ENCODE peak calls at places on chromosomes 3 and 15, in six cellular contexts. N is endothelial cell of umbilical vein; K is hepatocyte; W is pancreas; P is CD8-positive, alpha-beta T cell; Z is ovary. F is an unnamed sample.

GRCh38 chr3:168398371-168399030 is 302.8 kb upstream of the GOLIM4 start:
- DNase-seq in N (no peak), K (no peak), W (no peak), P (no peak), Z (no peak), F (no peak)

GRCh38 chr15:76987896-76988860 is 6.7 kb upstream of the PSTPIP1 start:
- DNase-seq in N (no peak), K (no peak), W (no peak), P (peak; percentile 49), Z (no peak), F (no peak)

GRCh38 chr3:106425021-106425420 is 556.2 kb upstream of the CBLB start:
- DNase-seq in N (no peak), K (no peak), W (no peak), P (no peak), Z (no peak), F (no peak)

GRCh38 chr3:136984837-136985236 is 27.1 kb downstream of the IL20RB start:
- DNase-seq in N (peak; percentile 66), K (peak; percentile 63), W (no peak), P (no peak), Z (no peak), F (no peak)

GRCh38 chr15:73474785-73475184 is 31.8 kb downstream of the REC114 start:
- DNase-seq in N (no peak), K (no peak), W (no peak), P (no peak), Z (no peak), F (no peak)

GRCh38 chr3:15630646-15631350 is 29.3 kb downstream of the BTD start:
- DNase-seq in N (peak; percentile 94), K (no peak), W (no peak), P (no peak), Z (no peak), F (no peak)

GRCh38 chr3:184005981-184006507 is 11.6 kb downstream of the ABCC5 start:
- DNase-seq in N (peak; percentile 69), K (peak; percentile 86), W (peak; percentile 75), P (no peak), Z (peak; percentile 34), F (peak; percentile 36)

GRCh38 chr3:69085543-69086132 is 901 bp downstream of the ARL6IP5 start:
- DNase-seq in N (no peak), K (peak; percentile 25), W (peak; percentile 59), P (no peak), Z (no peak), F (no peak)

GRCh38 chr3:52931328-52931727 is 34.0 kb upstream of the STIMATE start:
- DNase-seq in N (no peak), K (no peak), W (no peak), P (no peak), Z (no peak), F (no peak)

GRCh38 chr3:79178471-79178870 is 589.3 kb downstream of the ROBO1 start:
- DNase-seq in N (no peak), K (no peak), W (no peak), P (no peak), Z (no peak), F (no peak)

GRCh38 chr15:59190291-59190690 is 16.4 kb upstream of the LDHAL6B start:
- DNase-seq in N (no peak), K (no peak), W (no peak), P (no peak), Z (no peak), F (no peak)

GRCh38 chr15:45373961-45374360 is 4.4 kb downstream of the GATM start:
- DNase-seq in N (no peak), K (no peak), W (no peak), P (no peak), Z (no peak), F (no peak)
- H3K27me3 ChIP-seq in N (peaks cover 55% of the 10 kb centered on the region), K (peaks cover 14% of the 10 kb centered on the region), W (no peaks in the 10 kb centered on the region), P (peaks cover 5% of the 10 kb centered on the region), Z (no peaks in the 10 kb centered on the region), F (no peaks in the 10 kb centered on the region)

GRCh38 chr15:68797157-68797556 is 23.5 kb downstream of the ANP32A start:
- DNase-seq in N (no peak), K (no peak), W (no peak), P (peak; percentile 46), Z (no peak), F (no peak)
- TF ChIP-seq CTCF in N (no peak), K (no peak), W (no peak), P (no peak), Z (no peak), F (no peak)

GRCh38 chr15:51493892-51494291 is 128.7 kb downstream of the DMXL2 start:
- DNase-seq in N (no peak), K (no peak), W (no peak), P (no peak), Z (no peak), F (no peak)

GRCh38 chr15:51497806-51498205 is 124.8 kb downstream of the DMXL2 start:
- DNase-seq in N (no peak), K (no peak), W (no peak), P (no peak), Z (no peak), F (no peak)

GRCh38 chr15:51494411-51495314 is 127.9 kb downstream of the DMXL2 start:
- DNase-seq in N (peak; percentile 61), K (no peak), W (no peak), P (no peak), Z (no peak), F (no peak)

GRCh38 chr15:51492528-51492927 is 130.0 kb downstream of the DMXL2 start:
- DNase-seq in N (peak; percentile 26), K (peak; percentile 8), W (no peak), P (no peak), Z (no peak), F (no peak)

DNA sequence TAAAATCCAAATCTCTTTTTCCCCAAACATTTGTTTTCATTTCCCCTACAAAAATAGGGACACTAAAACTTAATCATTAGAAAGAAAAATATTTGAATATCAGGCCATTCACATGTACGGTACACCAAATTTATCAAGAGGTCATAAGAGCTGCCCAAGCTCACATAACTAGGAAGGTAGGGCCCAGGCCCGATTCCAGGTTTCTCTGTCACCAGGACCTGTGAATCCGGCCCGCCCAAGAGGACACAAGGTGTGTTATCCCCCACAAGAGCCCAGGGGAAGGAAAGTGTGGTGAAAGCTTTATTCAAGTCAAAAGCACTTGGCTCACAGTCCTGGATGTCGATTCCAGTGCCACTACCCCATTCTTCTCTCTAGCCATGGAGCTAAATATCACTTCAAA is 130.6 kb downstream of the DMXL2 start:
- DNase-seq in N (no peak), K (no peak), W (no peak), P (no peak), Z (no peak), F (no peak)
- H3K4me3 ChIP-seq in N (no peak overlapping the region), K (no peak overlapping the region), W (no peak overlapping the region), P (no peak overlapping the region), Z (no peak overlapping the region), F (no peak overlapping the region)

GRCh38 chr15:52808441-52808840 is 18.3 kb upstream of the ONECUT1 start:
- DNase-seq in N (no peak), K (no peak), W (no peak), P (no peak), Z (no peak), F (no peak)

GRCh38 chr15:52805351-52806283 is 15.5 kb upstream of the ONECUT1 start:
- DNase-seq in N (no peak), K (no peak), W (no peak), P (peak; percentile 48), Z (no peak), F (no peak)

GRCh38 chr15:52803543-52804306 is 13.6 kb upstream of the ONECUT1 start:
- DNase-seq in N (no peak), K (no peak), W (peak; percentile 54), P (no peak), Z (no peak), F (no peak)

GRCh38 chr15:52804526-52805081 is 14.5 kb upstream of the ONECUT1 start:
- DNase-seq in N (no peak), K (no peak), W (no peak), P (no peak), Z (no peak), F (no peak)

DNA sequence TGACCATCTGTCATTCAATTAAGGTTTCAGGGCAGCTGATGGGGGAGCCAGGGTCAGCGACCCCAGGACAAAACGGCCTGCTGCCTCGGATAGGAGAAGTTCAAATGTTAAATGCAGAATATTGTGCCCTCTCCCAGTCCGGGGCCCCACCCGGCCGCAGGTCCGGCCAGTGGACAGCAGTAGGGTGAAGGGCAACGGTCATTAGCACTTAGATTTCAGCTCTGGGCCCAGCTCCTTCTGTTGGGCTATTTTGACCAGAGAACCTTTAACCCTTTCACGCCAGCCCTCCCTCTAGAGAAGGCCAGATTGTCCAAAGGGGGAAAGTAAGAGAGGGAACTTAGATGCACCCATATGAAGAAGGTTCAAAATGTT is 16.1 kb upstream of the ONECUT1 start:
- DNase-seq in N (no peak), K (no peak), W (no peak), P (no peak), Z (no peak), F (no peak)
- H3K27me3 ChIP-seq in N (peaks cover 81% of the 10 kb centered on the region), K (peaks cover 98% of the 10 kb centered on the region), W (no peaks in the 10 kb centered on the region), P (peaks cover 64% of the 10 kb centered on the region), Z (no peaks in the 10 kb centered on the region), F (peaks cover 86% of the 10 kb centered on the region)

GRCh38 chr15:85976986-85977385 is 102.7 kb upstream of the AGBL1 start:
- DNase-seq in N (no peak), K (no peak), W (no peak), P (no peak), Z (no peak), F (no peak)

GRCh38 chr15:85979929-85980328 is 99.7 kb upstream of the AGBL1 start:
- DNase-seq in N (no peak), K (no peak), W (no peak), P (no peak), Z (no peak), F (no peak)

GRCh38 chr15:85977586-85977985 is 102.1 kb upstream of the AGBL1 start:
- DNase-seq in N (no peak), K (no peak), W (no peak), P (no peak), Z (no peak), F (no peak)

GRCh38 chr15:85976102-85976501 is 103.6 kb upstream of the AGBL1 start:
- DNase-seq in N (no peak), K (no peak), W (no peak), P (no peak), Z (no peak), F (no peak)

DNA sequence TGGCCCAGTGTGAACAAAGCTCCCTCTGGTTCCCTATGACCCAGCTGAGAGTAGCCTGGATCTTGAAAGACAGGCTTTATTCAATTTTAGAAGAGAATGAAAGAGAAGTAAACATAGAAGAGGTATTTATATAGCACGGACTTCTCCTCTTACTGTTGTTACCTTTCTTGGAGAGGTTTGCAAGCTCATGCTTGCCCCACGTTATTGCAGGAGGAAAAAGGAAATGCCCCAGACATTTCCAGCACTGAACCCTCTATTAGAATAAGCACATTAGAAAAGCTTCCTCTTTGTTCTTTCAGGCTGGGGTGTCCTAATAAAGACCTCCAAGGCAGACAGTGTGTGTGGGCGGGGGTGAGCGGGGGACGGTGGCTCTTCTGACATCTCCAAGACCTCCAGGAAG is 98.7 kb upstream of the AGBL1 start:
- DNase-seq in N (no peak), K (no peak), W (no peak), P (no peak), Z (no peak), F (no peak)
- TF ChIP-seq CTCF in N (no peak), K (no peak), W (no peak), P (no peak), Z (no peak), F (no peak)

GRCh38 chr15:95302809-95303208 is 1027.7 kb upstream of the NR2F2 start:
- DNase-seq in N (peak; percentile 96), K (no peak), W (no peak), P (no peak), Z (no peak), F (no peak)
- H3K4me3 ChIP-seq in N (no peak overlapping the region), K (no peak overlapping the region), W (no peak overlapping the region), P (no peak overlapping the region), Z (no peak overlapping the region), F (no peak overlapping the region)